ENCODE peak calls at places on chromosomes 5 and 9, in four cellular contexts. One of them, this sample, is unnamed.

GRCh38 chr5:135011355-135012032 is 22.5 kb downstream of the PITX1 start:
- DNase-seq in HEK293T: no peak
- DNase-seq in GM12865: no peak
- DNase-seq in right cardiac atrium: no peak
- DNase-seq in this sample: no peak

GRCh38 chr5:67971223-67971830 is 244.2 kb upstream of the PIK3R1 start:
- DNase-seq in GM12865: no peak
- DNase-seq in HEK293T: no peak
- DNase-seq in right cardiac atrium: peak
- DNase-seq in this sample: no peak

GRCh38 chr9:9016597-9016996 is 1217.0 kb upstream of the DMAC1 start:
- DNase-seq in GM12865: no peak
- DNase-seq in right cardiac atrium: no peak
- DNase-seq in HEK293T: no peak
- DNase-seq in this sample: no peak

GRCh38 chr5:14414615-14415515 is 166.7 kb upstream of the OTULINL start:
- DNase-seq in HEK293T: no peak
- DNase-seq in GM12865: peak
- DNase-seq in right cardiac atrium: no peak
- DNase-seq in this sample: no peak

GRCh38 chr5:176769911-176770310 is 40.4 kb upstream of the UNC5A start:
- DNase-seq in HEK293T: no peak
- DNase-seq in GM12865: no peak
- DNase-seq in right cardiac atrium: no peak
- DNase-seq in this sample: no peak

GRCh38 chr5:95284512-95285405 is at the start of gene MCTP1:
- DNase-seq in GM12865: peak
- DNase-seq in right cardiac atrium: peak
- DNase-seq in HEK293T: peak
- DNase-seq in this sample: no peak

GRCh38 chr9:36717276-36717675 is 144.6 kb downstream of the MELK start:
- DNase-seq in right cardiac atrium: no peak
- DNase-seq in HEK293T: no peak
- DNase-seq in GM12865: no peak
- DNase-seq in this sample: no peak

GRCh38 chr5:179732918-179733763 is 519 bp downstream of the MAML1 start:
- DNase-seq in right cardiac atrium: peak
- DNase-seq in HEK293T: peak
- DNase-seq in GM12865: peak
- DNase-seq in this sample: peak

GRCh38 chr9:93675336-93676150 is 99.2 kb downstream of the PHF2 start:
- DNase-seq in right cardiac atrium: peak
- DNase-seq in GM12865: no peak
- DNase-seq in HEK293T: no peak
- DNase-seq in this sample: no peak

GRCh38 chr5:169299651-169300467 is 1.1 kb downstream of the SLIT3 start:
- DNase-seq in right cardiac atrium: peak
- DNase-seq in GM12865: no peak
- DNase-seq in HEK293T: no peak
- DNase-seq in this sample: no peak

GRCh38 chr9:137042751-137043727 is 2.9 kb downstream of the NPDC1 start:
- DNase-seq in HEK293T: no peak
- DNase-seq in right cardiac atrium: peak
- DNase-seq in GM12865: no peak
- DNase-seq in this sample: no peak

GRCh38 chr5:17918373-17919104 is 284.3 kb downstream of the TAF11L14 start:
- DNase-seq in GM12865: no peak
- DNase-seq in HEK293T: no peak
- DNase-seq in right cardiac atrium: no peak
- DNase-seq in this sample: no peak

GRCh38 chr5:115894342-115894741 is 52.6 kb downstream of the AP3S1 start:
- DNase-seq in right cardiac atrium: no peak
- DNase-seq in GM12865: no peak
- DNase-seq in HEK293T: no peak
- DNase-seq in this sample: no peak

GRCh38 chr5:84287964-84288363 is 96.7 kb downstream of the EDIL3 start:
- DNase-seq in right cardiac atrium: no peak
- DNase-seq in GM12865: peak
- DNase-seq in HEK293T: no peak
- DNase-seq in this sample: no peak

GRCh38 chr9:118553465-118553864 is 815.8 kb downstream of the BRINP1 start:
- DNase-seq in right cardiac atrium: no peak
- DNase-seq in HEK293T: no peak
- DNase-seq in GM12865: no peak
- DNase-seq in this sample: no peak

GRCh38 chr9:105661011-105661410 is 1.2 kb upstream of the TAL2 start:
- DNase-seq in GM12865: no peak
- DNase-seq in right cardiac atrium: no peak
- DNase-seq in HEK293T: no peak
- DNase-seq in this sample: no peak